ENCODE peak calls at places on chromosomes 3 and 15, in four cellular contexts. One of them, this sample, is unnamed.

GRCh38 chr15:90154861-90155626 is 46.1 kb upstream of the SEMA4B start:
- DNase-seq in PC-3: peak
- DNase-seq in ureter: no peak
- DNase-seq in colonic mucosa: peak
- DNase-seq in this sample: no peak

GRCh38 chr3:27721717-27722564 is at the start of gene EOMES:
- DNase-seq in PC-3: peak
- DNase-seq in ureter: no peak
- DNase-seq in colonic mucosa: peak
- DNase-seq in this sample: no peak

GRCh38 chr3:101870138-101870537 is 20.8 kb downstream of the NFKBIZ start:
- DNase-seq in ureter: no peak
- DNase-seq in colonic mucosa: no peak
- DNase-seq in PC-3: peak
- DNase-seq in this sample: no peak

GRCh38 chr3:28575100-28575747 is 226.6 kb upstream of the AZI2 start:
- DNase-seq in PC-3: no peak
- DNase-seq in ureter: peak
- DNase-seq in colonic mucosa: no peak
- DNase-seq in this sample: no peak

GRCh38 chr3:133880886-133881455 is 14.7 kb downstream of the RAB6B start:
- DNase-seq in PC-3: no peak
- DNase-seq in ureter: no peak
- DNase-seq in colonic mucosa: no peak
- DNase-seq in this sample: no peak

GRCh38 chr3:71503525-71504249 is 79.8 kb downstream of the FOXP1 start:
- DNase-seq in PC-3: peak
- DNase-seq in colonic mucosa: no peak
- DNase-seq in ureter: no peak
- DNase-seq in this sample: peak

GRCh38 chr3:82496890-82497560 is 735.6 kb upstream of the GBE1 start:
- DNase-seq in ureter: no peak
- DNase-seq in colonic mucosa: no peak
- DNase-seq in PC-3: peak
- DNase-seq in this sample: no peak

GRCh38 chr3:141410408-141410807 is 42.1 kb downstream of the ZBTB38 start:
- DNase-seq in PC-3: no peak
- DNase-seq in ureter: no peak
- DNase-seq in colonic mucosa: peak
- DNase-seq in this sample: no peak

GRCh38 chr3:72924055-72924454 is 36.2 kb downstream of the GXYLT2 start:
- DNase-seq in ureter: no peak
- DNase-seq in colonic mucosa: no peak
- DNase-seq in PC-3: no peak
- DNase-seq in this sample: no peak

GRCh38 chr3:61979645-61980430 is 393.5 kb downstream of the FEZF2 start:
- DNase-seq in ureter: no peak
- DNase-seq in PC-3: no peak
- DNase-seq in colonic mucosa: no peak
- DNase-seq in this sample: no peak

GRCh38 chr3:29618395-29619291 is 337.8 kb downstream of the RBMS3 start:
- DNase-seq in PC-3: no peak
- DNase-seq in colonic mucosa: no peak
- DNase-seq in ureter: no peak
- DNase-seq in this sample: no peak

GRCh38 chr3:55486101-55486856 is 827 bp downstream of the WNT5A start:
- DNase-seq in colonic mucosa: peak
- DNase-seq in ureter: peak
- DNase-seq in PC-3: peak
- DNase-seq in this sample: no peak

GRCh38 chr3:19216669-19217337 is 68.5 kb downstream of the KCNH8 start:
- DNase-seq in PC-3: no peak
- DNase-seq in colonic mucosa: no peak
- DNase-seq in ureter: peak
- DNase-seq in this sample: no peak